ENCODE peak calls at places on chromosomes 13 and 19, in ten cellular contexts. O, K, B, X, U, P, M, G, L and E are unnamed samples.

GRCh38 chr13:94121686-94122085 is 357.8 kb downstream of the DCT start:
- DNase-seq in O (no peak), K (no peak), B (no peak), X (no peak), U (no peak), P (no peak), M (no peak), G (no peak), L (no peak), E (no peak)

GRCh38 chr13:29849071-29849541 is 1.3 kb downstream of the UBL3 start:
- DNase-seq in O (no peak), K (peak; percentile 31), B (no peak), X (no peak), U (no peak), P (no peak), M (peak; percentile 78), G (no peak), L (no peak), E (no peak)

GRCh38 chr19:51418707-51419106 is 1.3 kb upstream of the SIGLEC10 start:
- DNase-seq in O (no peak), K (no peak), B (no peak), X (no peak), U (no peak), P (no peak), M (no peak), G (no peak), L (no peak), E (no peak)

GRCh38 chr13:51976890-51977289 is 34.4 kb downstream of the ATP7B start:
- DNase-seq in O (no peak), K (no peak), B (no peak), X (no peak), U (no peak), P (no peak), M (no peak), G (no peak), L (no peak), E (no peak)

GRCh38 chr13:98997738-98998641 is 20.1 kb upstream of the DOCK9 start:
- DNase-seq in O (peak; percentile 18), K (no peak), B (no peak), X (no peak), U (no peak), P (no peak), M (no peak), G (no peak), L (no peak), E (no peak)

GRCh38 chr19:46984077-46985010 is 35.3 kb upstream of the NPAS1 start:
- DNase-seq in O (peak; percentile 50), K (no peak), B (no peak), X (no peak), U (no peak), P (no peak), M (peak; percentile 47), G (no peak), L (no peak), E (no peak)

GRCh38 chr13:67416047-67416925 is 186.2 kb upstream of the PCDH9 start:
- DNase-seq in O (no peak), K (no peak), B (no peak), X (peak; percentile 72), U (no peak), P (no peak), M (no peak), G (no peak), L (no peak), E (no peak)

GRCh38 chr13:40777166-40777956 is 6.4 kb upstream of the MRPS31 start:
- DNase-seq in O (no peak), K (no peak), B (no peak), X (no peak), U (no peak), P (no peak), M (no peak), G (no peak), L (peak; percentile 29), E (no peak)

GRCh38 chr13:41611385-41611784 is 154.0 kb downstream of the RGCC start:
- DNase-seq in O (no peak), K (no peak), B (no peak), X (no peak), U (no peak), P (no peak), M (no peak), G (no peak), L (no peak), E (no peak)

GRCh38 chr19:37953576-37954303 is 46.7 kb downstream of the SIPA1L3 start:
- DNase-seq in O (no peak), K (no peak), B (no peak), X (peak; percentile 81), U (no peak), P (no peak), M (no peak), G (no peak), L (no peak), E (no peak)

GRCh38 chr19:3041302-3041701 is 12.2 kb upstream of the TLE2 start:
- DNase-seq in O (no peak), K (no peak), B (no peak), X (no peak), U (no peak), P (no peak), M (no peak), G (no peak), L (no peak), E (no peak)